ENCODE peak calls at places on chromosomes 16 and 17, in five cellular contexts. Z is tibial artery, A is body of pancreas, M is A549, X is B cell. W is an unnamed sample.

GRCh38 chr16:89193021-89193575 is 7.2 kb downstream of the SLC22A31 start:
- DNase-seq in M (no peak), Z (no peak), A (peak; percentile 87), X (no peak), W (peak; percentile 87)

GRCh38 chr16:55323637-55324490 is at the start of gene IRX6:
- DNase-seq in Z (peak; percentile 31), A (peak; percentile 25), M (peak; percentile 14), X (no peak), W (peak; percentile 37)

GRCh38 chr17:979539-980405 is at the start of gene NXN:
- DNase-seq in M (peak; percentile 65), Z (peak; percentile 71), X (peak; percentile 91), A (peak; percentile 87), W (peak; percentile 98)

GRCh38 chr17:76845524-76845923 is 22.7 kb upstream of the MGAT5B start:
- DNase-seq in X (no peak), M (no peak), Z (no peak), A (no peak), W (no peak)

GRCh38 chr17:76826290-76827138 is 41.7 kb upstream of the MGAT5B start:
- DNase-seq in M (no peak), X (no peak), A (no peak), Z (no peak), W (no peak)

GRCh38 chr17:6995500-6996255 is at the start of gene ALOX12:
- DNase-seq in Z (no peak), A (no peak), M (no peak), X (no peak), W (no peak)

GRCh38 chr17:15281909-15282308 is 16.8 kb upstream of the PMP22 start:
- DNase-seq in Z (no peak), M (no peak), A (no peak), X (no peak), W (no peak)

GRCh38 chr16:23499801-23500200 is 10.5 kb downstream of the GGA2 start:
- DNase-seq in Z (no peak), A (peak; percentile 90), X (no peak), M (no peak), W (no peak)

GRCh38 chr17:77859411-77859810 is 99.1 kb upstream of the TNRC6C start:
- DNase-seq in Z (no peak), A (no peak), X (no peak), M (no peak), W (no peak)

GRCh38 chr16:10979717-10980601 is 35.6 kb downstream of the CLEC16A start:
- DNase-seq in M (no peak), A (peak; percentile 38), X (no peak), Z (peak; percentile 67), W (no peak)

GRCh38 chr16:78579020-78579419 is 479.6 kb downstream of the WWOX start:
- DNase-seq in X (no peak), A (no peak), M (no peak), Z (no peak), W (no peak)

GRCh38 chr17:13541032-13541480 is 60.7 kb downstream of the HS3ST3A1 start:
- DNase-seq in X (no peak), A (no peak), M (peak; percentile 6), Z (peak; percentile 41), W (no peak)

GRCh38 chr16:22887445-22887844 is 73.5 kb downstream of the HS3ST2 start:
- DNase-seq in A (no peak), M (no peak), X (no peak), Z (no peak), W (no peak)

DNA sequence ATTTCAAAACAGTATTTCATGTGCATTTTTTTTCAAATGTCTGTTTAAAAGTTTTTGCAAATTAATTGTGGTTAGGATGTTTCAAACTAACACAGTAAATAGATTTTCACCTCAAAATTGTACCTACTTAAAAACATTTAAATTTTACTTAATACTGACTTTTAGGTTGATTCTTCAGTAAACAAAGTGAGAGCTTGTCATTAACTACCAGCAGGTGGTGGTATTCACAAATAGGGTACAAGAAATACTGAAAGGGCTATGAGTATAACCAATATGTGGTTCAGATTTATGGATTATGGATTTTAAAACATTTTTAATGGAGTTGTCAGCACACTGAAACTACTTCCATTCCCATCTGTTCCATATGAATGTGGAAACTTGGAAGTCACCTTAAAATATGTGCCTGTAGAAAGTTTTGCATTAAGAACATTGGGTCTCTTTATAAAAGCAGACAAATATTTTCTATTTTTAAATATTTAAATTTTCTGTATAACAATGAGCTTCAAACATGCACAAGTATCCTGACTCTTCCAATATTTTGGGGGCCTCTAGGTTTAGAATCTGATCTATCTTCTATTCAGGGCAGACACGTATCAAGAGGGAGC is 155.5 kb downstream of the SNX11 start:
- DNase-seq in Z (no peak), M (peak; percentile 42), A (no peak), X (no peak), W (peak; percentile 26)
- TF ChIP-seq CTCF in Z (peak; percentile 13), M (peak; percentile 74), A (peak; percentile 30), X (peak; percentile 59), W (peak; percentile 42)

GRCh38 chr17:61312406-61313295 is 87.0 kb upstream of the TBX2 start:
- DNase-seq in M (no peak), A (no peak), X (no peak), Z (no peak), W (no peak)

GRCh38 chr17:61317779-61318178 is 81.9 kb upstream of the TBX2 start:
- DNase-seq in X (no peak), A (no peak), Z (no peak), M (no peak), W (no peak)

GRCh38 chr17:61313515-61314326 is 85.9 kb upstream of the TBX2 start:
- DNase-seq in A (no peak), M (no peak), X (no peak), Z (no peak), W (no peak)

GRCh38 chr17:61316633-61317032 is 83.0 kb upstream of the TBX2 start:
- DNase-seq in A (no peak), M (no peak), Z (no peak), X (no peak), W (no peak)

DNA sequence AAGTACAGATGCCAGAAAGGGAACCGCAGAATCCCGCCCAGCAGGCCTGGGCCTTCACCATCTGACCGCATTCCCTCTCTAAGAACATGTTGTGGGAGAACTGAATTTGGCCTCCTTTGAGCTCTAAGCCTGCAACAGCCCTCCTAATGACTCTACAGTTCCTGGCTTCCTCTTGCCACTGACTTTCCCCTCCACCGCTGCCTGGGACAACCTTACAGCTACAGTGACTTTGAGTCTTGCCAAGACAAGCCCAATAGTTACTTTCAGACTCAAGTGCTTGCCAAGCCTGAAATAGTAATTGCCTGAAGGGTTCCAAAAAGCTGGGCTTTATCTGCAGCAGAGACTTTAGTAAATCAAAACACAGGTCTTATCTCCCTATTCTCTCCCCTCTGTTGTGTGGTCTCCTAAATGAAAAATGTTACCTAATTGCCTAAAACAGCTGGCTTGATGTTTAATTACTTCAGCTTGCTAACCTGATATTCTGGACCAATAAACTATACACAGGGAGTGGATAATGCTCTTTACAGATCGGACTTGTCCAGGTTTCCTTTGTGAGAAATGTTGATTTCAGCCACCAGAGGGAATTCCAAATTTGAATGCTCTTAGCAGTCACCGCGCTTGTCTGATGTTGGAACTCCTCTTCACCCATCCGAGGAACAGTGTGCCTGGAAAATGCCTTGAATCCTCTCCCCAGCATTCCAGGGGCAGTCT is 85.1 kb upstream of the TBX2 start:
- DNase-seq in X (no peak), M (no peak), A (no peak), Z (peak; percentile 79), W (no peak)
- TF ChIP-seq CTCF in X (no peak), M (no peak), A (no peak), Z (peak; percentile 38), W (no peak)

GRCh38 chr17:47717261-47717697 is 15.8 kb upstream of the TBX21 start:
- DNase-seq in A (no peak), M (no peak), X (no peak), Z (no peak), W (no peak)
- TF ChIP-seq CTCF in A (peak; percentile 32), M (peak; percentile 27), X (no peak), Z (no peak), W (peak; percentile 51)

GRCh38 chr16:49058382-49058781 is 223.3 kb downstream of the CBLN1 start:
- DNase-seq in A (no peak), Z (no peak), M (no peak), X (no peak), W (no peak)
- TF ChIP-seq CTCF in A (no peak), Z (no peak), M (no peak), X (no peak), W (no peak)

GRCh38 chr16:3158498-3159314 is 23.9 kb downstream of the ZNF213 start:
- DNase-seq in X (peak; percentile 91), M (peak; percentile 95), A (peak; percentile 93), Z (peak; percentile 82), W (peak; percentile 94)
- TF ChIP-seq CTCF in X (no peak), M (no peak), A (no peak), Z (no peak), W (no peak)

GRCh38 chr17:80227666-80228065 is 7.4 kb downstream of the SLC26A11 start:
- DNase-seq in X (no peak), Z (no peak), M (no peak), A (no peak), W (no peak)

GRCh38 chr17:80225230-80225629 is 5.0 kb downstream of the SLC26A11 start:
- DNase-seq in Z (no peak), X (no peak), M (no peak), A (no peak), W (no peak)

GRCh38 chr17:80227156-80227555 is 6.9 kb downstream of the SLC26A11 start:
- DNase-seq in M (no peak), Z (no peak), X (no peak), A (no peak), W (no peak)

GRCh38 chr17:80229011-80229410 is 8.8 kb downstream of the SLC26A11 start:
- DNase-seq in Z (no peak), A (no peak), X (no peak), M (no peak), W (no peak)

GRCh38 chr17:80228477-80228876 is 8.2 kb downstream of the SLC26A11 start:
- DNase-seq in X (no peak), M (no peak), Z (no peak), A (no peak), W (no peak)
- TF ChIP-seq CTCF in X (no peak), M (no peak), Z (no peak), A (no peak), W (no peak)

W was measured in GM13976.